ENCODE peak calls at places on chromosomes 7 and 10, in ten cellular contexts. Q is psoas muscle; F is mesenteric fat pad; B is cardiac fibroblast; W is caudate nucleus; Y is heart left ventricle; T is NCI-H524 treated with DMSO at 0.1 percent for 48 hours; G is stromal cell of bone marrow; J is activated CD4-positive, alpha-beta T cell treated with anti-CD3 and anti-CD28 coated beads, Interleukin-2, amount 10 ng/mL, durations not matched to agents 7 days and 5 days; I is activated naive CD8-positive, alpha-beta T cell treated with anti-CD3 and anti-CD28 coated beads for 36 hours. X is an unnamed sample.

GRCh38 chr7:11182736-11183135 is 209.1 kb downstream of the PHF14 start:
- DNase-seq in Q (no peak), F (no peak), B (no peak), W (no peak), Y (no peak), T (no peak), G (peak; percentile 28), J (no peak), I (no peak), X (no peak)

GRCh38 chr7:20219062-20219445 is 1.9 kb upstream of the MACC1 start:
- DNase-seq in Q (no peak), F (no peak), B (no peak), W (no peak), Y (no peak), T (no peak), G (no peak), J (no peak), I (no peak), X (no peak)

GRCh38 chr7:130108809-130109208 is 38.5 kb downstream of the KLHDC10 start:
- DNase-seq in Q (no peak), F (no peak), B (no peak), W (no peak), Y (no peak), T (no peak), G (no peak), J (no peak), I (no peak), X (no peak)

GRCh38 chr10:33234779-33235178 is 99.7 kb downstream of the NRP1 start:
- DNase-seq in Q (no peak), F (no peak), B (peak; percentile 59), W (no peak), Y (no peak), T (no peak), G (no peak), J (no peak), I (no peak), X (no peak)

GRCh38 chr7:86653919-86654659 is 10.4 kb downstream of the GRM3 start:
- DNase-seq in Q (no peak), F (no peak), B (peak; percentile 9), W (peak; percentile 83), Y (no peak), T (no peak), G (no peak), J (no peak), I (no peak), X (no peak)

GRCh38 chr7:104272767-104273384 is 55.5 kb upstream of the LHFPL3 start:
- DNase-seq in Q (no peak), F (no peak), B (peak; percentile 55), W (peak; percentile 14), Y (no peak), T (no peak), G (peak; percentile 17), J (peak; percentile 9), I (no peak), X (peak; percentile 33)

GRCh38 chr10:62852961-62853702 is 37.0 kb upstream of the EGR2 start:
- DNase-seq in Q (no peak), F (no peak), B (no peak), W (no peak), Y (no peak), T (no peak), G (no peak), J (peak; percentile 32), I (peak; percentile 70), X (no peak)

GRCh38 chr7:91397099-91397498 is 132.9 kb downstream of the FZD1 start:
- DNase-seq in Q (no peak), F (no peak), B (no peak), W (no peak), Y (no peak), T (no peak), G (no peak), J (no peak), I (no peak), X (no peak)

GRCh38 chr7:135745702-135746312 is 2.8 kb downstream of the FAM180A start:
- DNase-seq in Q (peak; percentile 68), F (no peak), B (peak; percentile 96), W (no peak), Y (peak; percentile 67), T (no peak), G (peak; percentile 99), J (no peak), I (no peak), X (peak; percentile 85)

GRCh38 chr7:138961159-138961558 is 20.0 kb downstream of the KIAA1549 start:
- DNase-seq in Q (no peak), F (no peak), B (peak; percentile 73), W (no peak), Y (no peak), T (no peak), G (no peak), J (no peak), I (no peak), X (no peak)

GRCh38 chr7:70303309-70303708 is 705.0 kb downstream of the AUTS2 start:
- DNase-seq in Q (no peak), F (no peak), B (no peak), W (no peak), Y (no peak), T (no peak), G (no peak), J (peak; percentile 33), I (no peak), X (no peak)

GRCh38 chr10:66927271-66927950 is 1.6 kb downstream of the LRRTM3 start:
- DNase-seq in Q (no peak), F (no peak), B (no peak), W (no peak), Y (no peak), T (no peak), G (no peak), J (no peak), I (no peak), X (no peak)

GRCh38 chr7:96310106-96310505 is 11.8 kb downstream of the SLC25A13 start:
- DNase-seq in Q (no peak), F (no peak), B (peak; percentile 66), W (no peak), Y (no peak), T (no peak), G (no peak), J (no peak), I (no peak), X (peak; percentile 31)

GRCh38 chr7:45021604-45022296 is 21.7 kb downstream of the CCM2 start:
- DNase-seq in Q (no peak), F (peak; percentile 18), B (peak; percentile 19), W (peak; percentile 81), Y (no peak), T (no peak), G (no peak), J (no peak), I (no peak), X (no peak)

GRCh38 chr10:112229901-112230300 is 46.3 kb upstream of the GPAM start:
- DNase-seq in Q (no peak), F (no peak), B (no peak), W (no peak), Y (no peak), T (no peak), G (no peak), J (no peak), I (no peak), X (no peak)

GRCh38 chr7:10934292-10934691 is 39.4 kb upstream of the PHF14 start:
- DNase-seq in Q (no peak), F (no peak), B (peak; percentile 88), W (no peak), Y (no peak), T (no peak), G (no peak), J (no peak), I (no peak), X (peak; percentile 17)

GRCh38 chr10:93445978-93446720 is 36.0 kb downstream of the MYOF start:
- DNase-seq in Q (no peak), F (no peak), B (no peak), W (no peak), Y (no peak), T (no peak), G (no peak), J (no peak), I (no peak), X (no peak)

GRCh38 chr7:29825750-29826529 is 19.6 kb downstream of the WIPF3 start:
- DNase-seq in Q (no peak), F (no peak), B (no peak), W (no peak), Y (no peak), T (no peak), G (no peak), J (no peak), I (no peak), X (no peak)

GRCh38 chr10:127649642-127650041 is 87.3 kb upstream of the FOXI2 start:
- DNase-seq in Q (no peak), F (no peak), B (no peak), W (no peak), Y (no peak), T (no peak), G (no peak), J (no peak), I (no peak), X (no peak)

GRCh38 chr7:92340016-92340415 is 94.2 kb downstream of the ANKIB1 start:
- DNase-seq in Q (no peak), F (no peak), B (no peak), W (no peak), Y (no peak), T (no peak), G (no peak), J (no peak), I (no peak), X (no peak)

GRCh38 chr10:50396491-50397311 is 145.4 kb upstream of the ASAH2 start:
- DNase-seq in Q (no peak), F (no peak), B (peak; percentile 33), W (no peak), Y (no peak), T (no peak), G (peak; percentile 21), J (no peak), I (no peak), X (no peak)